ENCODE peak calls at places on chromosome 21, in six cellular contexts. O, E, U, N, G and D are unnamed samples.
A peak's percentile ranks its signal among the peaks of the same experiment; 100 is the strongest.

GRCh38 chr21:26194326-26194725 is 23.8 kb upstream of the APP start:
- DNase-seq in O (no peak), E (no peak), U (no peak), N (no peak), G (no peak), D (no peak)

GRCh38 chr21:30718239-30718909 is at the start of gene KRTAP21-3:
- DNase-seq in O (no peak), E (no peak), U (no peak), N (no peak), G (peak; percentile 20), D (peak; percentile 1)

GRCh38 chr21:28771790-28772501 is 220.7 kb downstream of the LTN1 start:
- DNase-seq in O (no peak), E (no peak), U (no peak), N (no peak), G (no peak), D (no peak)

GRCh38 chr21:44697811-44698734 is 1.1 kb downstream of the KRTAP10-12 start:
- DNase-seq in O (no peak), E (peak; percentile 44), U (no peak), N (no peak), G (no peak), D (no peak)

GRCh38 chr21:33655591-33656221 is 13.4 kb downstream of the ITSN1 start:
- DNase-seq in O (no peak), E (no peak), U (no peak), N (no peak), G (no peak), D (no peak)

GRCh38 chr21:26127918-26128317 is 42.7 kb downstream of the APP start:
- DNase-seq in O (no peak), E (no peak), U (no peak), N (no peak), G (no peak), D (no peak)

GRCh38 chr21:45154511-45155508 is 80.4 kb downstream of the ADARB1 start:
- DNase-seq in O (no peak), E (peak; percentile 54), U (no peak), N (no peak), G (peak; percentile 47), D (peak; percentile 58)

GRCh38 chr21:31894441-31894840 is 21.6 kb downstream of the HUNK start:
- DNase-seq in O (no peak), E (no peak), U (no peak), N (no peak), G (no peak), D (peak; percentile 18)

GRCh38 chr21:34693192-34693810 is 24.5 kb downstream of the CLIC6 start:
- DNase-seq in O (peak; percentile 41), E (no peak), U (no peak), N (peak; percentile 38), G (peak; percentile 79), D (peak; percentile 71)

GRCh38 chr21:34024382-34024693 is 49.0 kb upstream of the MRPS6 start:
- DNase-seq in O (no peak), E (no peak), U (no peak), N (no peak), G (no peak), D (no peak)

GRCh38 chr21:34306246-34306645 is 57.6 kb upstream of the KCNE2 start:
- DNase-seq in O (no peak), E (no peak), U (no peak), N (no peak), G (no peak), D (no peak)

GRCh38 chr21:34073749-34074282 is 438 bp downstream of the MRPS6 start:
- DNase-seq in O (peak; percentile 20), E (no peak), U (peak; percentile 25), N (no peak), G (no peak), D (peak; percentile 49)

GRCh38 chr21:31566061-31566460 is 93.4 kb upstream of the SOD1 start:
- DNase-seq in O (no peak), E (no peak), U (no peak), N (no peak), G (peak; percentile 7), D (no peak)

GRCh38 chr21:44083631-44084291 is 23.4 kb upstream of the PWP2 start:
- DNase-seq in O (peak; percentile 61), E (peak; percentile 52), U (no peak), N (no peak), G (no peak), D (no peak)

GRCh38 chr21:23471877-23472276 is 2135.4 kb downstream of the MRPL39 start:
- DNase-seq in O (no peak), E (no peak), U (no peak), N (no peak), G (no peak), D (no peak)

GRCh38 chr21:15276243-15276642 is 211.4 kb upstream of the NRIP1 start:
- DNase-seq in O (no peak), E (no peak), U (no peak), N (no peak), G (no peak), D (no peak)

GRCh38 chr21:46307625-46308024 is 16.0 kb downstream of the C21orf58 start:
- DNase-seq in O (no peak), E (no peak), U (no peak), N (no peak), G (peak; percentile 71), D (no peak)

GRCh38 chr21:28392436-28392835 is 600.2 kb downstream of the LTN1 start:
- DNase-seq in O (no peak), E (no peak), U (no peak), N (no peak), G (peak; percentile 96), D (no peak)

GRCh38 chr21:46004168-46004861 is 22.7 kb downstream of the COL6A1 start:
- DNase-seq in O (no peak), E (peak; percentile 55), U (peak; percentile 6), N (no peak), G (no peak), D (no peak)

GRCh38 chr21:37758997-37759396 is 157.3 kb downstream of the KCNJ6 start:
- DNase-seq in O (no peak), E (no peak), U (peak; percentile 25), N (peak; percentile 63), G (peak; percentile 26), D (peak; percentile 40)

GRCh38 chr21:44817914-44818635 is at the start of gene SUMO3:
- DNase-seq in O (peak; percentile 74), E (peak; percentile 89), U (peak; percentile 73), N (peak; percentile 52), G (peak; percentile 95), D (peak; percentile 85)